ENCODE peak calls at places on chromosomes 2 and 18, in five cellular contexts. V is neural progenitor cell, Q is ACHN, D is stromal cell of bone marrow, Z is T-helper 17 cell. H is an unnamed sample.

GRCh38 chr2:69549421-69549820 is 94.1 kb downstream of the AAK1 start:
- DNase-seq in D (no peak), Q (no peak), Z (no peak), V (no peak), H (peak)

GRCh38 chr2:24914713-24915112 is 5.3 kb downstream of the ADCY3 start:
- DNase-seq in Q (no peak), Z (no peak), D (no peak), V (no peak), H (no peak)

GRCh38 chr2:10059552-10060335 is 16.4 kb downstream of the KLF11 start:
- DNase-seq in D (no peak), V (no peak), Q (no peak), Z (no peak), H (no peak)

GRCh38 chr2:191501390-191502168 is 176.4 kb upstream of the NABP1 start:
- DNase-seq in V (no peak), Q (peak), D (peak), Z (no peak), H (peak)

GRCh38 chr2:19548116-19548515 is 189.7 kb upstream of the OSR1 start:
- DNase-seq in V (no peak), D (no peak), Z (no peak), Q (no peak), H (no peak)

GRCh38 chr2:60858897-60859311 is 22.5 kb upstream of the REL start:
- DNase-seq in D (no peak), Z (no peak), V (no peak), Q (no peak), H (no peak)

GRCh38 chr2:11851881-11852280 is 105.4 kb downstream of the LPIN1 start:
- DNase-seq in Q (no peak), Z (no peak), V (no peak), D (no peak), H (no peak)

GRCh38 chr2:111122631-111123421 is 2.1 kb downstream of the BCL2L11 start:
- DNase-seq in D (peak), V (peak), Z (no peak), Q (peak), H (peak)

GRCh38 chr2:118380915-118381653 is 292.8 kb downstream of the INSIG2 start:
- DNase-seq in V (no peak), Q (no peak), Z (no peak), D (no peak), H (no peak)

GRCh38 chr2:65057391-65058052 is 1.3 kb downstream of the CEP68 start:
- DNase-seq in Q (no peak), D (no peak), Z (peak), V (no peak), H (no peak)

GRCh38 chr2:35585972-35586371 is 769.6 kb upstream of the CRIM1 start:
- DNase-seq in Q (no peak), V (peak), D (no peak), Z (no peak), H (no peak)

GRCh38 chr18:35507623-35508022 is 9.9 kb upstream of the INO80C start:
- DNase-seq in Q (no peak), D (no peak), V (no peak), Z (no peak), H (no peak)

GRCh38 chr2:188158337-188159100 is 133.2 kb upstream of the GULP1 start:
- DNase-seq in D (peak), V (no peak), Z (no peak), Q (no peak), H (peak)

GRCh38 chr18:57666818-57667497 is 45.3 kb upstream of the NARS1 start:
- DNase-seq in V (no peak), Z (no peak), D (no peak), Q (no peak), H (peak)

GRCh38 chr2:161586517-161587167 is 37.6 kb upstream of the SLC4A10 start:
- DNase-seq in V (peak), Z (no peak), Q (peak), D (peak), H (no peak)

GRCh38 chr2:135056790-135057189 is 4.7 kb downstream of the RAB3GAP1 start:
- DNase-seq in Z (no peak), V (no peak), Q (peak), D (no peak), H (no peak)

GRCh38 chr2:127560201-127560928 is 24.9 kb downstream of the MYO7B start:
- DNase-seq in Q (no peak), V (peak), Z (no peak), D (peak), H (no peak)

GRCh38 chr18:58649966-58650816 is 21.1 kb upstream of the MALT1 start:
- DNase-seq in Q (no peak), V (no peak), Z (no peak), D (no peak), H (no peak)

GRCh38 chr2:69278366-69278765 is 108.7 kb downstream of the GFPT1 start:
- DNase-seq in V (no peak), Q (no peak), D (no peak), Z (no peak), H (peak)

GRCh38 chr2:180507028-180507427 is 473.4 kb upstream of the UBE2E3 start:
- DNase-seq in V (no peak), Z (no peak), Q (no peak), D (no peak), H (peak)

GRCh38 chr18:78976697-78977626 is 2.7 kb upstream of the SALL3 start:
- DNase-seq in Z (no peak), V (peak), D (no peak), Q (no peak), H (no peak)

GRCh38 chr2:190847504-190848201 is 33.0 kb upstream of the GLS start:
- DNase-seq in Q (no peak), D (no peak), Z (no peak), V (no peak), H (no peak)

GRCh38 chr18:33269223-33269622 is 171.3 kb downstream of the CCDC178 start:
- DNase-seq in Z (no peak), D (no peak), Q (no peak), V (no peak), H (no peak)

GRCh38 chr18:35454803-35455202 is 43.0 kb downstream of the INO80C start:
- DNase-seq in V (no peak), Q (no peak), D (no peak), Z (no peak), H (no peak)

GRCh38 chr2:109415460-109416004 is 198.2 kb downstream of the SEPTIN10 start:
- DNase-seq in D (no peak), Q (no peak), Z (no peak), V (peak), H (no peak)

GRCh38 chr2:98771771-98772521 is 41.0 kb upstream of the MGAT4A start:
- DNase-seq in Z (peak), Q (no peak), D (peak), V (no peak), H (peak)

GRCh38 chr18:22180722-22181121 is 11.3 kb downstream of the GATA6 start:
- DNase-seq in V (no peak), Z (no peak), Q (no peak), D (no peak), H (no peak)

GRCh38 chr2:164504253-164504652 is 117.0 kb downstream of the GRB14 start:
- DNase-seq in D (no peak), V (peak), Q (peak), Z (no peak), H (no peak)

GRCh38 chr18:5975111-5975622 is 79.8 kb upstream of the TMEM200C start:
- DNase-seq in Q (peak), V (no peak), Z (no peak), D (peak), H (peak)

GRCh38 chr2:25897500-25897899 is 19.2 kb upstream of the ASXL2 start:
- DNase-seq in D (no peak), V (no peak), Q (no peak), Z (no peak), H (no peak)

GRCh38 chr18:10851824-10852225 is 297.5 kb downstream of the PIEZO2 start:
- DNase-seq in V (peak), Q (peak), D (peak), Z (no peak), H (peak)

GRCh38 chr2:144459937-144460336 is 60.0 kb downstream of the ZEB2 start:
- DNase-seq in D (peak), Q (no peak), V (no peak), Z (peak), H (peak)